ENCODE peak calls at places on chromosomes 7 and 10, in eight cellular contexts. Z is amniotic stem cell, A is posterior cingulate gyrus, Q is hepatocyte, D is NCI-H1048, G is GM23248, K is C1 segment of cervical spinal cord, E is H1. M is an unnamed sample.

GRCh38 chr7:44176486-44176885 is 12.8 kb downstream of the GCK start:
- DNase-seq in Z (no peak), A (no peak), Q (no peak), D (no peak), G (no peak), K (no peak), E (no peak), M (no peak)

GRCh38 chr10:106440355-106440754 is 724.2 kb downstream of the SORCS1 start:
- DNase-seq in Z (no peak), A (no peak), Q (no peak), D (no peak), G (peak), K (no peak), E (no peak), M (no peak)

GRCh38 chr7:17939111-17939669 is 1.1 kb downstream of the SNX13 start:
- DNase-seq in Z (no peak), A (no peak), Q (peak), D (no peak), G (peak), K (no peak), E (no peak), M (no peak)

GRCh38 chr10:1807196-1807595 is 69.9 kb upstream of the ADARB2 start:
- DNase-seq in Z (no peak), A (no peak), Q (no peak), D (no peak), G (no peak), K (no peak), E (no peak), M (no peak)

GRCh38 chr10:109895095-109895818 is 28.1 kb downstream of the XPNPEP1 start:
- DNase-seq in Z (no peak), A (peak), Q (no peak), D (no peak), G (peak), K (no peak), E (no peak), M (no peak)

GRCh38 chr10:29157321-29157720 is 131.5 kb upstream of the LYZL1 start:
- DNase-seq in Z (no peak), A (no peak), Q (no peak), D (no peak), G (no peak), K (peak), E (no peak), M (no peak)

GRCh38 chr7:16776053-16776452 is 22.5 kb downstream of the TSPAN13 start:
- DNase-seq in Z (no peak), A (no peak), Q (no peak), D (no peak), G (no peak), K (no peak), E (no peak), M (no peak)

GRCh38 chr7:15123901-15124300 is 221.3 kb upstream of the DGKB start:
- DNase-seq in Z (no peak), A (no peak), Q (no peak), D (no peak), G (no peak), K (no peak), E (no peak), M (no peak)

GRCh38 chr7:127791790-127792189 is 139.8 kb downstream of the SND1 start:
- DNase-seq in Z (no peak), A (no peak), Q (no peak), D (no peak), G (peak), K (no peak), E (no peak), M (no peak)

GRCh38 chr7:143974457-143974856 is 19.8 kb downstream of the OR2F1 start:
- DNase-seq in Z (no peak), A (no peak), Q (peak), D (no peak), G (peak), K (no peak), E (no peak), M (no peak)

GRCh38 chr10:119242191-119242590 is 34.8 kb downstream of the GRK5 start:
- DNase-seq in Z (no peak), A (no peak), Q (no peak), D (no peak), G (no peak), K (no peak), E (no peak), M (no peak)

GRCh38 chr10:77506517-77506916 is 131.1 kb downstream of the KCNMA1 start:
- DNase-seq in Z (no peak), A (no peak), Q (no peak), D (no peak), G (no peak), K (no peak), E (no peak), M (no peak)

GRCh38 chr10:10067644-10068043 is 950.0 kb upstream of the CELF2 start:
- DNase-seq in Z (no peak), A (no peak), Q (no peak), D (no peak), G (no peak), K (no peak), E (no peak), M (no peak)

GRCh38 chr10:48236199-48236621 is 38.3 kb downstream of the FRMPD2 start:
- DNase-seq in Z (no peak), A (no peak), Q (no peak), D (no peak), G (no peak), K (no peak), E (no peak), M (no peak)

GRCh38 chr10:113735913-113736312 is 15.6 kb upstream of the PLEKHS1 start:
- DNase-seq in Z (no peak), A (no peak), Q (peak), D (no peak), G (peak), K (no peak), E (no peak), M (no peak)